ENCODE peak calls at places on chromosomes 1 and 21, in nine cellular contexts. A is right lobe of liver; Z is left lung; W is PC-3; I is effector memory CD4-positive, alpha-beta T cell; B is adrenal gland; E is body of pancreas; K is neuronal stem cell; M is endothelial cell of umbilical vein. H is an unnamed sample.

GRCh38 chr1:11934295-11935039 is at the start of gene PLOD1:
- DNase-seq in B (peak; percentile 93), K (peak; percentile 62), A (peak; percentile 94), Z (peak; percentile 94), M (peak; percentile 91), I (peak; percentile 82), W (peak; percentile 86), E (peak; percentile 90), H (peak; percentile 94)

GRCh38 chr1:16717174-16718108 is 22.9 kb upstream of the RNU1-4 start:
- DNase-seq in K (no peak), B (peak; percentile 19), Z (no peak), A (no peak), W (peak; percentile 9), M (peak; percentile 7), I (no peak), E (peak; percentile 52), H (no peak)

GRCh38 chr21:39377444-39378050 is 28.7 kb upstream of the HMGN1 start:
- DNase-seq in B (no peak), W (peak; percentile 60), Z (no peak), A (no peak), M (peak; percentile 49), I (no peak), E (no peak), K (no peak), H (no peak)

GRCh38 chr1:39238476-39238875 is 34.0 kb downstream of the MACF1 start:
- DNase-seq in A (no peak), B (no peak), Z (no peak), K (no peak), W (peak; percentile 30), M (peak; percentile 71), E (no peak), I (no peak), H (peak; percentile 63)

GRCh38 chr1:207863893-207864535 is 46.9 kb downstream of the CD34 start:
- DNase-seq in A (no peak), B (no peak), E (no peak), M (peak; percentile 24), I (no peak), Z (no peak), K (no peak), W (no peak), H (no peak)

GRCh38 chr1:159091547-159092397 is 15.2 kb upstream of the AIM2 start:
- DNase-seq in W (peak; percentile 67), A (no peak), Z (no peak), B (no peak), K (no peak), I (no peak), E (no peak), M (peak; percentile 64), H (peak; percentile 79)

GRCh38 chr1:20227704-20228103 is 41.4 kb upstream of the PLA2G2C start:
- DNase-seq in E (no peak), A (no peak), Z (no peak), K (no peak), B (no peak), W (no peak), I (no peak), M (no peak), H (no peak)

GRCh38 chr1:5423109-5423508 is 569.1 kb downstream of the NPHP4 start:
- DNase-seq in M (no peak), I (peak; percentile 4), Z (no peak), A (no peak), B (no peak), W (no peak), K (no peak), E (no peak), H (no peak)

GRCh38 chr1:143698016-143698415 is 273.8 kb downstream of the FAM72C start:
- DNase-seq in K (peak; percentile 26), B (peak; percentile 22), E (peak; percentile 40), A (peak; percentile 43), Z (no peak), M (no peak), I (no peak), W (peak; percentile 3), H (peak; percentile 6)

GRCh38 chr1:228226956-228227791 is 19.3 kb downstream of the OBSCN start:
- DNase-seq in I (no peak), Z (no peak), E (no peak), M (peak; percentile 15), W (peak; percentile 19), B (no peak), A (no peak), K (no peak), H (peak; percentile 49)

GRCh38 chr1:183697814-183698590 is 44.9 kb upstream of the APOBEC4 start:
- DNase-seq in W (no peak), K (no peak), M (peak; percentile 56), Z (no peak), I (no peak), E (no peak), A (no peak), B (no peak), H (no peak)

GRCh38 chr1:150696151-150696550 is 803 bp downstream of the GOLPH3L start:
- DNase-seq in E (no peak), K (no peak), I (no peak), W (peak; percentile 13), Z (no peak), A (no peak), B (no peak), M (peak; percentile 32), H (peak; percentile 4)

GRCh38 chr21:35649186-35649585 is 411.1 kb downstream of the SETD4 start:
- DNase-seq in E (no peak), M (peak; percentile 19), B (no peak), Z (no peak), A (no peak), W (peak; percentile 69), K (no peak), I (no peak), H (peak; percentile 33)

GRCh38 chr1:155196103-155196892 is 11.4 kb downstream of the THBS3 start:
- DNase-seq in A (no peak), E (no peak), B (no peak), M (no peak), I (no peak), Z (peak; percentile 32), W (no peak), K (peak; percentile 92), H (no peak)

GRCh38 chr1:219329606-219330005 is 155.9 kb downstream of the LYPLAL1 start:
- DNase-seq in M (peak; percentile 78), K (no peak), E (no peak), W (peak; percentile 58), Z (no peak), B (no peak), I (no peak), A (no peak), H (peak; percentile 43)

GRCh38 chr1:198449281-198449680 is 91.2 kb downstream of the ATP6V1G3 start:
- DNase-seq in K (no peak), M (no peak), W (peak; percentile 65), A (no peak), I (no peak), E (no peak), B (no peak), Z (no peak), H (peak; percentile 15)

GRCh38 chr1:167720965-167721616 is 691 bp upstream of the MPZL1 start:
- DNase-seq in W (peak; percentile 68), A (peak; percentile 60), B (peak; percentile 48), M (peak; percentile 72), K (peak; percentile 12), Z (peak; percentile 72), I (no peak), E (peak; percentile 52), H (peak; percentile 70)
- H3K4me1 ChIP-seq in W (peaks cover 24% of the 10 kb centered on the region), A (no peaks in the 10 kb centered on the region), B (no peaks in the 10 kb centered on the region), M (peaks cover 26% of the 10 kb centered on the region), K (peaks cover 6% of the 10 kb centered on the region), Z (no peaks in the 10 kb centered on the region), I (peaks cover 7% of the 10 kb centered on the region), E (peaks cover 25% of the 10 kb centered on the region), H (peaks cover 29% of the 10 kb centered on the region)

DNA sequence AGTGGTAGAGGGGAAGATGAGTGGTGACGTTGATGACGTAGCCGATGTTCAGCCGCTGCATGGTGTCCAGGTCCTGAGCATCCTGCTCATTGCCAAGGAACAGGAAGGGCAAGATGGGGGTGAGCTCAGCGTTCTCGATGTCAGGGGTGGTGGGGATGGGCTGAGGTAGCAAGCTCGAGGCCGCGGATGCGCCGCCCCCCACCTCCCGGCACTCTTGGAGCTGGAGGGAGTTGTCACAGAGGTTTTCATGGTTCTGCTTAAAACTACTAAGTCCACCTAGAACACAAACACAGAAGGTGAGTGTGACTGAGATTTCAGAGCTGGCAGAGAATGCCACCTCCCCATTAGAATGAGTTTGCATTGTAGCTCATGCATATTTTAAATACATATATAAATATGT is 35.7 kb downstream of the DUSP10 start:
- DNase-seq in E (no peak), M (no peak), W (no peak), B (no peak), I (no peak), A (no peak), Z (no peak), K (no peak), H (no peak)
- H3K4me1 ChIP-seq in E (peaks cover 39% of the 10 kb centered on the region), M (no peaks in the 10 kb centered on the region), W (peaks cover 10% of the 10 kb centered on the region), B (peaks cover 3% of the 10 kb centered on the region), I (peaks cover 25% of the 10 kb centered on the region), A (no peaks in the 10 kb centered on the region), Z (peaks cover 4% of the 10 kb centered on the region), K (peaks cover 7% of the 10 kb centered on the region), H (peaks cover 13% of the 10 kb centered on the region)

GRCh38 chr1:234216116-234216703 is 157.0 kb upstream of the COA6 start:
- DNase-seq in K (no peak), E (no peak), B (no peak), W (no peak), I (no peak), A (no peak), Z (no peak), M (no peak), H (no peak)
- H3K4me1 ChIP-seq in K (peaks cover 10% of the 10 kb centered on the region), E (peaks cover 31% of the 10 kb centered on the region), B (no peaks in the 10 kb centered on the region), W (peaks cover 13% of the 10 kb centered on the region), I (peaks cover 7% of the 10 kb centered on the region), A (no peaks in the 10 kb centered on the region), Z (peaks cover 6% of the 10 kb centered on the region), M (no peaks in the 10 kb centered on the region), H (no peaks in the 10 kb centered on the region)

GRCh38 chr1:109723351-109723750 is 11.3 kb downstream of the GSTM5 start:
- DNase-seq in Z (no peak), W (no peak), B (no peak), E (no peak), A (no peak), K (no peak), I (no peak), M (no peak), H (peak; percentile 19)

GRCh38 chr1:109726728-109727127 is 14.1 kb downstream of the GSTM3 start:
- DNase-seq in K (no peak), I (no peak), M (no peak), B (no peak), E (peak; percentile 41), A (no peak), Z (no peak), W (no peak), H (no peak)

GRCh38 chr1:109724933-109725332 is 12.9 kb downstream of the GSTM5 start:
- DNase-seq in A (no peak), Z (no peak), I (no peak), K (no peak), E (no peak), W (no peak), M (no peak), B (no peak), H (no peak)

GRCh38 chr1:109725510-109725909 is 13.5 kb downstream of the GSTM5 start:
- DNase-seq in W (no peak), Z (no peak), A (no peak), K (no peak), M (no peak), E (no peak), I (no peak), B (no peak), H (no peak)

DNA sequence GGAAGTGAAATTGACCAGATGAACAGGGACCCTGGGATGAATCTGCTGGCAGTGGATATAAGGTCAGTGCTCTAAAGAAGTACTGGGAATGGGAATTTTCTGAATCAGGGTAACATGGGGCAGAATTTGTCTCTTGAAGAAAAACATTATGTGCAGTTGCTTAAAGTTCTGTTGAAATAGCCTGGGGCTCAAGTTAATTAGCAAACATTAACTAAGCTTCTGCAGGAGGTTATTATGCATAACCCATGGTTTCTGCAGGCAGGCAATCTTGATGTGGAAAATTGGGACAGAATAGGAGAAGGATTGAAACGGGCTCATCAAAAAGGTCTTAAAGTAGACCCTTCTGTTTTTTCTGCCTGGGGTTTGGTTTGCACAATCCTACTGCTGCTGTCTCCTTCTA is 14.0 kb downstream of the GSTM5 start:
- DNase-seq in E (no peak), K (no peak), M (no peak), W (no peak), B (no peak), A (no peak), Z (no peak), I (no peak), H (peak; percentile 60)
- H3K4me1 ChIP-seq in E (peaks cover 56% of the 10 kb centered on the region), K (no peaks in the 10 kb centered on the region), M (no peaks in the 10 kb centered on the region), W (no peaks in the 10 kb centered on the region), B (no peaks in the 10 kb centered on the region), A (no peaks in the 10 kb centered on the region), Z (no peaks in the 10 kb centered on the region), I (no peaks in the 10 kb centered on the region), H (peaks cover 2% of the 10 kb centered on the region)

H was measured in adipocyte.